ENCODE peak calls at places on chromosome 22, in four cellular contexts. G is B cell, D is Peyer's patch, W is astrocyte of the spinal cord. R is an unnamed sample.

GRCh38 chr22:40014661-40015255 is 20.0 kb downstream of the FAM83F start:
- DNase-seq in D (no peak), W (no peak), G (no peak), R (no peak)

GRCh38 chr22:38870312-38870741 is 1.7 kb downstream of the CBX6 start:
- DNase-seq in G (peak), D (peak), W (peak), R (peak)

GRCh38 chr22:38353142-38353629 is 36.0 kb upstream of the CSNK1E start:
- DNase-seq in D (peak), G (peak), W (peak), R (peak)

GRCh38 chr22:49216579-49216978 is 611.1 kb downstream of the BRD1 start:
- DNase-seq in W (no peak), D (peak), G (no peak), R (no peak)

GRCh38 chr22:38081941-38082828 is 1.8 kb downstream of the SLC16A8 start:
- DNase-seq in G (no peak), D (no peak), W (no peak), R (no peak)

GRCh38 chr22:30000566-30000965 is 79.7 kb upstream of the HORMAD2 start:
- DNase-seq in G (no peak), W (peak), D (no peak), R (no peak)

GRCh38 chr22:49425356-49425755 is 402.3 kb downstream of the BRD1 start:
- DNase-seq in D (no peak), W (no peak), G (no peak), R (no peak)

GRCh38 chr22:24471570-24471969 is 23.6 kb upstream of the UPB1 start:
- DNase-seq in G (no peak), W (peak), D (no peak), R (peak)

GRCh38 chr22:47053865-47054185 is 291.4 kb downstream of the TBC1D22A start:
- DNase-seq in G (no peak), D (no peak), W (peak), R (peak)

GRCh38 chr22:30605449-30606110 is 1.4 kb upstream of the TCN2 start:
- DNase-seq in W (peak), G (no peak), D (peak), R (peak)

GRCh38 chr22:46813816-46814597 is 51.6 kb downstream of the TBC1D22A start:
- DNase-seq in D (no peak), G (no peak), W (peak), R (peak)

GRCh38 chr22:35656284-35656752 is 8.1 kb downstream of the APOL6 start:
- DNase-seq in W (no peak), G (no peak), D (no peak), R (no peak)

GRCh38 chr22:25845985-25846745 is 104.2 kb downstream of the MYO18B start:
- DNase-seq in W (no peak), D (no peak), G (no peak), R (peak)

GRCh38 chr22:21981874-21982273 is 713 bp downstream of the TOP3B start:
- DNase-seq in W (no peak), G (no peak), D (no peak), R (no peak)

GRCh38 chr22:30169002-30169401 is 77.6 kb downstream of the LIF start:
- DNase-seq in D (no peak), W (no peak), G (no peak), R (no peak)

GRCh38 chr22:38824587-38824986 is 19.2 kb downstream of the NPTXR start:
- DNase-seq in G (no peak), D (peak), W (peak), R (peak)

GRCh38 chr22:26464312-26464711 is 19.3 kb downstream of the HPS4 start:
- DNase-seq in G (no peak), D (no peak), W (no peak), R (peak)

GRCh38 chr22:29211066-29211841 is 5.6 kb downstream of the EMID1 start:
- DNase-seq in W (no peak), G (no peak), D (no peak), R (no peak)

GRCh38 chr22:39021552-39022250 is 774 bp downstream of the APOBEC3D start:
- DNase-seq in D (no peak), G (no peak), W (no peak), R (no peak)

GRCh38 chr22:17744430-17744829 is 29.8 kb downstream of the BID start:
- DNase-seq in W (no peak), G (no peak), D (no peak), R (no peak)

GRCh38 chr22:35114296-35114980 is 48.5 kb downstream of the ISX start:
- DNase-seq in D (no peak), G (no peak), W (no peak), R (no peak)

GRCh38 chr22:35548762-35549106 is 8.1 kb downstream of the RASD2 start:
- DNase-seq in W (no peak), D (no peak), G (no peak), R (no peak)

GRCh38 chr22:50625568-50626313 is 2.2 kb downstream of the ARSA start:
- DNase-seq in W (no peak), D (no peak), G (no peak), R (no peak)
- TF ChIP-seq CTCF in W (no peak), D (no peak), G (no peak), R (no peak)

DNA sequence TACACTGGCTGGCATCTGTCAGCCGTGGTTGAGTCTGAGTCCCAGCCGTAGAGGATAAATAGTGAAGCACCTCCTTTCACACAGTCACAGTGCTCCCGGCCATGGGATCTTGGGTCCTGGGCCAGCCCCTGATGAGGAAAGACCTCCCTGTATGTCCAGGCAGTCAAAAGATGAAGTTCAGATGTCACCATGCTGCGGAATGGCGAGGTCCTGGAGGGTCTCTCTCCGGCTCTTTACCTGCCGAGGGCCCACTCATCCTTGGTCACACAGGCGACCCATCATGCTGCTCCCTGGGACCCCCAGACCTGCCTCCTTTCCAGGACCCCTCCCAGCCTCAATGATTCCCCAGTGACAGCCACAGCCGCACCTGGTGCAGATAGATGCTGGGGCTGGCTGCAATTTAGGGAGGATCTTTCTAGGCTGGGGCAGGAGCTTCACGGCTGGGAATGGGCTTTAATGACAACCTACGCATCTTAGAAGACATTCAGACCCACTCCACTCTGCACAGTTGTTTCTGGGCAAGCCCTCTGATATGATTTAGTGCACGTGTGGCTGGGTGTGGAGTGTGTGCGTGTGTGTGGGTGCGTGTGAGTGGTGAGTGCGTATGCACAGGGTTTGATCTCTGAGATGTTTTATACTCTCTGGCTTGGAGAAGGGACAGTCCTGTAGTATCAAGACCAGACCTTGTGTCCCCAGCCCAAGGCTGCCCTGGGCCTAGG is 79.7 kb downstream of the FBLN1 start:
- DNase-seq in G (no peak), D (no peak), W (no peak), R (no peak)
- TF ChIP-seq CTCF in G (no peak), D (no peak), W (no peak), R (no peak)

GRCh38 chr22:32475428-32476010 is 908 bp downstream of the FBXO7 start:
- DNase-seq in G (peak), D (peak), W (peak), R (peak)

GRCh38 chr22:32473388-32473952 is 1.1 kb upstream of the FBXO7 start:
- DNase-seq in D (peak), G (peak), W (peak), R (peak)

GRCh38 chr22:32476286-32476685 is 1.7 kb downstream of the FBXO7 start:
- DNase-seq in W (no peak), G (no peak), D (no peak), R (no peak)

GRCh38 chr22:32476804-32477203 is 2.2 kb downstream of the FBXO7 start:
- DNase-seq in D (no peak), W (no peak), G (no peak), R (no peak)

GRCh38 chr22:32474635-32475427 is at the start of gene FBXO7:
- DNase-seq in D (peak), G (peak), W (peak), R (peak)
- TF ChIP-seq CTCF in D (peak), G (peak), W (peak), R (peak)

GRCh38 chr22:42073568-42074152 is 388 bp upstream of the PHETA2 start:
- DNase-seq in D (peak), W (no peak), G (no peak), R (no peak)

GRCh38 chr22:42072606-42073330 is 1.3 kb upstream of the PHETA2 start:
- DNase-seq in W (no peak), G (no peak), D (peak), R (no peak)

GRCh38 chr22:42074846-42075245 is 798 bp downstream of the PHETA2 start:
- DNase-seq in W (no peak), D (peak), G (no peak), R (no peak)

GRCh38 chr22:42075277-42075676 is 1.2 kb downstream of the PHETA2 start:
- DNase-seq in D (peak), G (no peak), W (no peak), R (no peak)

DNA sequence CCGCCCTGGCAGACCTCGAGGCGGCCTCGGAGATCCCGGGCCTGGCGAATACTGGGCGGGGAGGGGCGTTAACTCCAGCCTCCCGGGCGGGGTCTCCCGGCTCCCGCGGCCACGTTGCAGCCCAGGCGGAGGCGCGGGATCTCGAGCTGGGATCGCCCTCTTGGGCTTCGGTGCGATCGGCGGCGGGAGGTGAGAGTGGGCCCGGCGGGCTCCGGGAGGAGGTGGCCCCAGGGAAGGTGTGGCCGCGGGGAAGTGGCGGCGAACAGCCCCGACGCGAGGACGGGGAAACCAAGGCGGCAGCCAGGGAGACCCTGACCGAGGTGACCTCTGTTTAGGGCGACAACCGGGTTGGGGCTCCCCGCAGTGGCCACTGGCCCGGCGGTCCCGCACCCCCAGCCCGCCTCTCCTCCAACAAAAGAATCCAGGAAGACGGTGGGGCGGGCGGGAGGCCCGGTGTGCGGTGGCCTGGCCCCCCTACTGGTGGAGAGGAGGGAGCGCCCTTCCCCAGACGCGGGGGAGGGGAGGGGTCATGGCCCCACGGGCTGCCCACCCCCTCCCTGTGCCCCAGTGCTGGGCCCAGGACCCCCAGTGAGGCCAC is at the start of gene PHETA2:
- DNase-seq in W (peak), G (peak), D (peak), R (peak)
- TF ChIP-seq CTCF in W (peak), G (peak), D (peak), R (peak)

DNA sequence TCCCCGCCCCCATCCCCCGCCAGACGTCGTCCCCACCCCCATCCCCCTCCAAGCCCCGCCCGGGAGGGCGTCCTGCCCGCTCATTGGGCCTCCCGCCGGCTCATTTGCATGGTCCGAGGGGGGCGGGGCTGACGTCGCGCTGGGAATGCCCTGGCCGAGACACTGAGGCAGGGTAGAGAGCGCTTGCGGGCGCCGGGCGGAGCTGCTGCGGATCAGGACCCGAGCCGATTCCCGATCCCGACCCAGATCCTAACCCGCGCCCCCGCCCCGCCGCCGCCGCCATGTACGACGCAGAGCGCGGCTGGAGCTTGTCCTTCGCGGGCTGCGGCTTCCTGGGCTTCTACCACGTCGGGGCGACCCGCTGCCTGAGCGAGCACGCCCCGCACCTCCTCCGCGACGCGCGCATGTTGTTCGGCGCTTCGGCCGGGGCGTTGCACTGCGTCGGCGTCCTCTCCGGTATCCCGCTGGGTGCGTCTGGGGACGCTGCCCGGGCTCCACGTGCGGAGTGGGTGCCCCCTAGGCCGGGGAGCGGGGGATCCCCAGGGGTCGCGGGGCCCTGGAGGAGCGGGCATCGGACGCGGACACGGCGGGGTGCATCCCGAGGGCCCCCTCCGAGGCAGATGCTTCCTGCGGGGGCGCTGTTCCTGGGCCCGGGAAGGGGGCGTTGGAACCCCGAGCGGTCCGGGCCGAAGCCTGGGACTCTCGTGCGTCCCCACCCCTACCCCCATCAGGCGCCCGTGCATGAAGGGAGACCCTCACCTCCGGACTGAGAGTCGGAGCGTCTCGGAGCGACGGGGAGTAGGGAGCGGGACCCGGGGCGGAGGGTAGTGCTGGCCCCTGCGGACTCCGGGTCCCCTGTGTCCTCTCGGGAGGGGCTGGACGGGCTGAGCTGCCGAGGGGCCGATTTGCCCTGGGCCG is at the start of gene PNPLA3:
- DNase-seq in D (peak), W (peak), G (peak), R (peak)
- TF ChIP-seq CTCF in D (no peak), W (peak), G (peak), R (peak)

R was measured in foreskin fibroblast.